ENCODE peak calls at places on chromosomes 1 and 21, in five cellular contexts. One of them, this sample, is unnamed.

GRCh38 chr1:20793236-20793635 is 6.1 kb upstream of the HP1BP3 start:
- DNase-seq in CD4-positive, alpha-beta memory T cell: no peak
- DNase-seq in body of pancreas: no peak
- DNase-seq in hepatocyte: no peak
- DNase-seq in CD8-positive, alpha-beta memory T cell: no peak
- DNase-seq in this sample: no peak

GRCh38 chr1:223718850-223719249 is 6.5 kb downstream of the CAPN2 start:
- DNase-seq in CD4-positive, alpha-beta memory T cell: no peak
- DNase-seq in body of pancreas: no peak
- DNase-seq in hepatocyte: no peak
- DNase-seq in CD8-positive, alpha-beta memory T cell: no peak
- DNase-seq in this sample: no peak

GRCh38 chr21:35084869-35085268 is 35.8 kb upstream of the RUNX1 start:
- DNase-seq in CD4-positive, alpha-beta memory T cell: no peak
- DNase-seq in body of pancreas: no peak
- DNase-seq in hepatocyte: no peak
- DNase-seq in CD8-positive, alpha-beta memory T cell: no peak
- DNase-seq in this sample: peak; percentile 3

GRCh38 chr1:210688482-210689233 is 360.0 kb downstream of the HHAT start:
- DNase-seq in CD4-positive, alpha-beta memory T cell: no peak
- DNase-seq in body of pancreas: no peak
- DNase-seq in hepatocyte: no peak
- DNase-seq in CD8-positive, alpha-beta memory T cell: no peak
- DNase-seq in this sample: no peak

GRCh38 chr1:2633401-2633935 is 652 bp upstream of the MMEL1 start:
- DNase-seq in CD4-positive, alpha-beta memory T cell: no peak
- DNase-seq in body of pancreas: no peak
- DNase-seq in hepatocyte: no peak
- DNase-seq in CD8-positive, alpha-beta memory T cell: no peak
- DNase-seq in this sample: no peak

GRCh38 chr1:186915555-186915954 is 86.8 kb downstream of the PLA2G4A start:
- DNase-seq in CD4-positive, alpha-beta memory T cell: no peak
- DNase-seq in body of pancreas: no peak
- DNase-seq in hepatocyte: no peak
- DNase-seq in CD8-positive, alpha-beta memory T cell: no peak
- DNase-seq in this sample: peak; percentile 26

GRCh38 chr1:214549604-214550338 is 1.6 kb downstream of the PTPN14 start:
- DNase-seq in CD4-positive, alpha-beta memory T cell: no peak
- DNase-seq in body of pancreas: no peak
- DNase-seq in hepatocyte: peak; percentile 55
- DNase-seq in CD8-positive, alpha-beta memory T cell: no peak
- DNase-seq in this sample: peak; percentile 58

GRCh38 chr21:36207577-36208320 is 51.1 kb downstream of the DOP1B start:
- DNase-seq in CD4-positive, alpha-beta memory T cell: no peak
- DNase-seq in body of pancreas: no peak
- DNase-seq in hepatocyte: no peak
- DNase-seq in CD8-positive, alpha-beta memory T cell: no peak
- DNase-seq in this sample: no peak

GRCh38 chr1:95046359-95046758 is 26.4 kb downstream of the ALG14 start:
- DNase-seq in CD4-positive, alpha-beta memory T cell: no peak
- DNase-seq in body of pancreas: no peak
- DNase-seq in hepatocyte: no peak
- DNase-seq in CD8-positive, alpha-beta memory T cell: no peak
- DNase-seq in this sample: no peak

GRCh38 chr1:181099152-181100014 is 10.9 kb downstream of the IER5 start:
- DNase-seq in CD4-positive, alpha-beta memory T cell: no peak
- DNase-seq in body of pancreas: no peak
- DNase-seq in hepatocyte: peak; percentile 47
- DNase-seq in CD8-positive, alpha-beta memory T cell: no peak
- DNase-seq in this sample: peak; percentile 93

GRCh38 chr1:161382214-161383019 is 14.7 kb upstream of the CFAP126 start:
- DNase-seq in CD4-positive, alpha-beta memory T cell: peak; percentile 54
- DNase-seq in body of pancreas: no peak
- DNase-seq in hepatocyte: peak; percentile 71
- DNase-seq in CD8-positive, alpha-beta memory T cell: no peak
- DNase-seq in this sample: peak; percentile 76

GRCh38 chr1:219659682-219660081 is 46.8 kb upstream of the ZC3H11B start:
- DNase-seq in CD4-positive, alpha-beta memory T cell: no peak
- DNase-seq in body of pancreas: no peak
- DNase-seq in hepatocyte: no peak
- DNase-seq in CD8-positive, alpha-beta memory T cell: no peak
- DNase-seq in this sample: peak; percentile 72

GRCh38 chr21:44977616-44978340 is 37.9 kb downstream of the SLX9 start:
- DNase-seq in CD4-positive, alpha-beta memory T cell: no peak
- DNase-seq in body of pancreas: no peak
- DNase-seq in hepatocyte: no peak
- DNase-seq in CD8-positive, alpha-beta memory T cell: no peak
- DNase-seq in this sample: no peak

GRCh38 chr1:190699165-190699564 is 221.5 kb upstream of the BRINP3 start:
- DNase-seq in CD4-positive, alpha-beta memory T cell: no peak
- DNase-seq in body of pancreas: no peak
- DNase-seq in hepatocyte: no peak
- DNase-seq in CD8-positive, alpha-beta memory T cell: no peak
- DNase-seq in this sample: no peak

GRCh38 chr1:184632415-184633175 is 122.1 kb downstream of the EDEM3 start:
- DNase-seq in CD4-positive, alpha-beta memory T cell: no peak
- DNase-seq in body of pancreas: peak; percentile 58
- DNase-seq in hepatocyte: no peak
- DNase-seq in CD8-positive, alpha-beta memory T cell: no peak
- DNase-seq in this sample: no peak

GRCh38 chr21:43600642-43601397 is 58.5 kb downstream of the HSF2BP start:
- DNase-seq in CD4-positive, alpha-beta memory T cell: no peak
- DNase-seq in body of pancreas: no peak
- DNase-seq in hepatocyte: peak; percentile 49
- DNase-seq in CD8-positive, alpha-beta memory T cell: no peak
- DNase-seq in this sample: no peak

GRCh38 chr1:183674339-183674738 is 21.2 kb upstream of the APOBEC4 start:
- DNase-seq in CD4-positive, alpha-beta memory T cell: no peak
- DNase-seq in body of pancreas: no peak
- DNase-seq in hepatocyte: no peak
- DNase-seq in CD8-positive, alpha-beta memory T cell: no peak
- DNase-seq in this sample: no peak

GRCh38 chr1:67753776-67754525 is 69.0 kb downstream of the GADD45A start:
- DNase-seq in CD4-positive, alpha-beta memory T cell: no peak
- DNase-seq in body of pancreas: no peak
- DNase-seq in hepatocyte: no peak
- DNase-seq in CD8-positive, alpha-beta memory T cell: no peak
- DNase-seq in this sample: no peak

GRCh38 chr1:196677781-196678509 is 26.1 kb downstream of the CFH start:
- DNase-seq in CD4-positive, alpha-beta memory T cell: no peak
- DNase-seq in body of pancreas: no peak
- DNase-seq in hepatocyte: no peak
- DNase-seq in CD8-positive, alpha-beta memory T cell: no peak
- DNase-seq in this sample: no peak

GRCh38 chr1:20383631-20384030 is 93.0 kb downstream of the VWA5B1 start:
- DNase-seq in CD4-positive, alpha-beta memory T cell: no peak
- DNase-seq in body of pancreas: no peak
- DNase-seq in hepatocyte: no peak
- DNase-seq in CD8-positive, alpha-beta memory T cell: no peak
- DNase-seq in this sample: no peak

GRCh38 chr1:72432645-72433267 is 150.4 kb upstream of the NEGR1 start:
- DNase-seq in CD4-positive, alpha-beta memory T cell: no peak
- DNase-seq in body of pancreas: no peak
- DNase-seq in hepatocyte: no peak
- DNase-seq in CD8-positive, alpha-beta memory T cell: no peak
- DNase-seq in this sample: no peak

GRCh38 chr1:2951856-2952255 is 69.4 kb upstream of the ACTRT2 start:
- DNase-seq in CD4-positive, alpha-beta memory T cell: no peak
- DNase-seq in body of pancreas: no peak
- DNase-seq in hepatocyte: no peak
- DNase-seq in CD8-positive, alpha-beta memory T cell: no peak
- DNase-seq in this sample: no peak

GRCh38 chr1:72197786-72198185 is 84.6 kb downstream of the NEGR1 start:
- DNase-seq in CD4-positive, alpha-beta memory T cell: no peak
- DNase-seq in body of pancreas: no peak
- DNase-seq in hepatocyte: no peak
- DNase-seq in CD8-positive, alpha-beta memory T cell: no peak
- DNase-seq in this sample: no peak

GRCh38 chr1:16122916-16123315 is 33.0 kb downstream of the EPHA2 start:
- DNase-seq in CD4-positive, alpha-beta memory T cell: peak; percentile 30
- DNase-seq in body of pancreas: no peak
- DNase-seq in hepatocyte: no peak
- DNase-seq in CD8-positive, alpha-beta memory T cell: peak; percentile 38
- DNase-seq in this sample: peak; percentile 93

GRCh38 chr1:151728151-151728711 is 6.9 kb downstream of the RIIAD1 start:
- DNase-seq in CD4-positive, alpha-beta memory T cell: no peak
- DNase-seq in body of pancreas: no peak
- DNase-seq in hepatocyte: no peak
- DNase-seq in CD8-positive, alpha-beta memory T cell: no peak
- DNase-seq in this sample: no peak

GRCh38 chr1:161885013-161885412 is 118.9 kb downstream of the ATF6 start:
- DNase-seq in CD4-positive, alpha-beta memory T cell: no peak
- DNase-seq in body of pancreas: no peak
- DNase-seq in hepatocyte: no peak
- DNase-seq in CD8-positive, alpha-beta memory T cell: no peak
- DNase-seq in this sample: peak; percentile 62

GRCh38 chr1:116411784-116412479 is 38.9 kb downstream of the ATP1A1 start:
- DNase-seq in CD4-positive, alpha-beta memory T cell: no peak
- DNase-seq in body of pancreas: peak; percentile 51
- DNase-seq in hepatocyte: peak; percentile 73
- DNase-seq in CD8-positive, alpha-beta memory T cell: no peak
- DNase-seq in this sample: no peak

GRCh38 chr1:202160377-202160940 is at the start of gene PTPN7:
- DNase-seq in CD4-positive, alpha-beta memory T cell: peak; percentile 78
- DNase-seq in body of pancreas: peak; percentile 42
- DNase-seq in hepatocyte: no peak
- DNase-seq in CD8-positive, alpha-beta memory T cell: peak; percentile 63
- DNase-seq in this sample: peak; percentile 51

GRCh38 chr1:218945050-218945449 is 228.6 kb upstream of the LYPLAL1 start:
- DNase-seq in CD4-positive, alpha-beta memory T cell: no peak
- DNase-seq in body of pancreas: no peak
- DNase-seq in hepatocyte: no peak
- DNase-seq in CD8-positive, alpha-beta memory T cell: no peak
- DNase-seq in this sample: no peak

GRCh38 chr1:39410915-39411436 is 80.5 kb upstream of the BMP8A start:
- DNase-seq in CD4-positive, alpha-beta memory T cell: peak; percentile 61
- DNase-seq in body of pancreas: peak; percentile 87
- DNase-seq in hepatocyte: peak; percentile 84
- DNase-seq in CD8-positive, alpha-beta memory T cell: peak; percentile 15
- DNase-seq in this sample: peak; percentile 96

GRCh38 chr1:247112479-247112781 is 8.3 kb upstream of the ZNF669 start:
- DNase-seq in CD4-positive, alpha-beta memory T cell: no peak
- DNase-seq in body of pancreas: no peak
- DNase-seq in hepatocyte: peak; percentile 39
- DNase-seq in CD8-positive, alpha-beta memory T cell: no peak
- DNase-seq in this sample: no peak

GRCh38 chr1:247110627-247111258 is 6.6 kb upstream of the ZNF669 start:
- DNase-seq in CD4-positive, alpha-beta memory T cell: peak; percentile 12
- DNase-seq in body of pancreas: no peak
- DNase-seq in hepatocyte: peak; percentile 40
- DNase-seq in CD8-positive, alpha-beta memory T cell: no peak
- DNase-seq in this sample: no peak

GRCh38 chr1:247111259-247111635 is 7.1 kb upstream of the ZNF669 start:
- DNase-seq in CD4-positive, alpha-beta memory T cell: no peak
- DNase-seq in body of pancreas: no peak
- DNase-seq in hepatocyte: peak; percentile 50
- DNase-seq in CD8-positive, alpha-beta memory T cell: no peak
- DNase-seq in this sample: no peak

GRCh38 chr1:247113094-247113497 is 8.9 kb upstream of the ZNF669 start:
- DNase-seq in CD4-positive, alpha-beta memory T cell: no peak
- DNase-seq in body of pancreas: peak; percentile 72
- DNase-seq in hepatocyte: no peak
- DNase-seq in CD8-positive, alpha-beta memory T cell: no peak
- DNase-seq in this sample: no peak

GRCh38 chr1:247111636-247112478 is 7.7 kb upstream of the ZNF669 start:
- DNase-seq in CD4-positive, alpha-beta memory T cell: no peak
- DNase-seq in body of pancreas: peak; percentile 68
- DNase-seq in hepatocyte: peak; percentile 78
- DNase-seq in CD8-positive, alpha-beta memory T cell: no peak
- DNase-seq in this sample: no peak
- H3K4me3 ChIP-seq in CD4-positive, alpha-beta memory T cell: no peak overlapping the region
- H3K4me3 ChIP-seq in body of pancreas: peak overlapping the region; percentile 8
- H3K4me3 ChIP-seq in hepatocyte: peak overlapping the region; percentile 99
- H3K4me3 ChIP-seq in CD8-positive, alpha-beta memory T cell: no peak overlapping the region
- H3K4me3 ChIP-seq in this sample: peak overlapping the region; percentile 55

GRCh38 chr1:54280652-54281051 is 80.7 kb downstream of the MRPL37 start:
- DNase-seq in CD4-positive, alpha-beta memory T cell: no peak
- DNase-seq in body of pancreas: no peak
- DNase-seq in hepatocyte: no peak
- DNase-seq in CD8-positive, alpha-beta memory T cell: no peak
- DNase-seq in this sample: no peak

GRCh38 chr1:54283214-54283996 is 83.4 kb downstream of the MRPL37 start:
- DNase-seq in CD4-positive, alpha-beta memory T cell: no peak
- DNase-seq in body of pancreas: peak; percentile 67
- DNase-seq in hepatocyte: no peak
- DNase-seq in CD8-positive, alpha-beta memory T cell: no peak
- DNase-seq in this sample: no peak

GRCh38 chr1:54284781-54285563 is 85.0 kb downstream of the MRPL37 start:
- DNase-seq in CD4-positive, alpha-beta memory T cell: peak; percentile 6
- DNase-seq in body of pancreas: no peak
- DNase-seq in hepatocyte: no peak
- DNase-seq in CD8-positive, alpha-beta memory T cell: no peak
- DNase-seq in this sample: no peak

GRCh38 chr1:54283997-54284385 is 84.0 kb downstream of the MRPL37 start:
- DNase-seq in CD4-positive, alpha-beta memory T cell: no peak
- DNase-seq in body of pancreas: no peak
- DNase-seq in hepatocyte: no peak
- DNase-seq in CD8-positive, alpha-beta memory T cell: no peak
- DNase-seq in this sample: no peak

GRCh38 chr1:54282101-54282847 is 82.3 kb downstream of the MRPL37 start:
- DNase-seq in CD4-positive, alpha-beta memory T cell: no peak
- DNase-seq in body of pancreas: no peak
- DNase-seq in hepatocyte: no peak
- DNase-seq in CD8-positive, alpha-beta memory T cell: no peak
- DNase-seq in this sample: no peak
- H3K4me1 ChIP-seq in CD4-positive, alpha-beta memory T cell: peaks cover 50% of the 10 kb centered on the region
- H3K4me1 ChIP-seq in body of pancreas: peaks cover 58% of the 10 kb centered on the region
- H3K4me1 ChIP-seq in hepatocyte: peaks cover 27% of the 10 kb centered on the region
- H3K4me1 ChIP-seq in CD8-positive, alpha-beta memory T cell: peaks cover 87% of the 10 kb centered on the region
- H3K4me1 ChIP-seq in this sample: peaks cover 6% of the 10 kb centered on the region

GRCh38 chr1:232250410-232250809 is 379.5 kb downstream of the SIPA1L2 start:
- DNase-seq in CD4-positive, alpha-beta memory T cell: no peak
- DNase-seq in body of pancreas: no peak
- DNase-seq in hepatocyte: no peak
- DNase-seq in CD8-positive, alpha-beta memory T cell: no peak
- DNase-seq in this sample: no peak

GRCh38 chr1:232250838-232251237 is 379.1 kb downstream of the SIPA1L2 start:
- DNase-seq in CD4-positive, alpha-beta memory T cell: no peak
- DNase-seq in body of pancreas: no peak
- DNase-seq in hepatocyte: no peak
- DNase-seq in CD8-positive, alpha-beta memory T cell: no peak
- DNase-seq in this sample: no peak

GRCh38 chr1:232249834-232250233 is 380.1 kb downstream of the SIPA1L2 start:
- DNase-seq in CD4-positive, alpha-beta memory T cell: no peak
- DNase-seq in body of pancreas: no peak
- DNase-seq in hepatocyte: no peak
- DNase-seq in CD8-positive, alpha-beta memory T cell: no peak
- DNase-seq in this sample: no peak

GRCh38 chr1:232249335-232249734 is 380.6 kb downstream of the SIPA1L2 start:
- DNase-seq in CD4-positive, alpha-beta memory T cell: no peak
- DNase-seq in body of pancreas: no peak
- DNase-seq in hepatocyte: no peak
- DNase-seq in CD8-positive, alpha-beta memory T cell: no peak
- DNase-seq in this sample: no peak

GRCh38 chr1:232252719-232253118 is 377.2 kb downstream of the SIPA1L2 start:
- DNase-seq in CD4-positive, alpha-beta memory T cell: no peak
- DNase-seq in body of pancreas: no peak
- DNase-seq in hepatocyte: no peak
- DNase-seq in CD8-positive, alpha-beta memory T cell: no peak
- DNase-seq in this sample: peak; percentile 5
- H3K4me3 ChIP-seq in CD4-positive, alpha-beta memory T cell: no peak overlapping the region
- H3K4me3 ChIP-seq in body of pancreas: no peak overlapping the region
- H3K4me3 ChIP-seq in hepatocyte: no peak overlapping the region
- H3K4me3 ChIP-seq in CD8-positive, alpha-beta memory T cell: no peak overlapping the region
- H3K4me3 ChIP-seq in this sample: no peak overlapping the region

GRCh38 chr1:172533511-172534116 is 664 bp downstream of the SUCO start:
- DNase-seq in CD4-positive, alpha-beta memory T cell: no peak
- DNase-seq in body of pancreas: peak; percentile 25
- DNase-seq in hepatocyte: peak; percentile 28
- DNase-seq in CD8-positive, alpha-beta memory T cell: peak; percentile 7
- DNase-seq in this sample: peak; percentile 53
- H3K4me1 ChIP-seq in CD4-positive, alpha-beta memory T cell: peaks cover 53% of the 10 kb centered on the region
- H3K4me1 ChIP-seq in body of pancreas: peaks cover 36% of the 10 kb centered on the region
- H3K4me1 ChIP-seq in hepatocyte: peaks cover 20% of the 10 kb centered on the region
- H3K4me1 ChIP-seq in CD8-positive, alpha-beta memory T cell: peaks cover 48% of the 10 kb centered on the region
- H3K4me1 ChIP-seq in this sample: peaks cover 32% of the 10 kb centered on the region